ENCODE peak calls at places on chromosomes 11 and 22, in eight cellular contexts. N is Calu3; A is hypothalamus; R is HFFc6; H is esophagus squamous epithelium; Y is caudate nucleus; Q is activated CD8-positive, alpha-beta memory T cell treated with anti-CD3 and anti-CD28 coated beads for 24 hours; E is activated naive CD4-positive, alpha-beta T cell treated with anti-CD3 and anti-CD28 coated beads, Interleukin-2, amount 50 U/mL, for 16 hours. X is an unnamed sample.

GRCh38 chr11:10503217-10503616 is 37.8 kb downstream of the RNF141 start:
- DNase-seq in N (no peak), A (no peak), R (no peak), H (no peak), Y (no peak), Q (no peak), E (no peak), X (no peak)

GRCh38 chr11:59403546-59403945 is 22.7 kb downstream of the OR5A2 start:
- DNase-seq in N (no peak), A (no peak), R (no peak), H (no peak), Y (no peak), Q (no peak), E (no peak), X (no peak)

GRCh38 chr11:62880231-62880802 is 379 bp upstream of the SLC3A2 start:
- DNase-seq in N (peak; percentile 39), A (no peak), R (peak; percentile 82), H (no peak), Y (no peak), Q (no peak), E (peak; percentile 53), X (no peak)

GRCh38 chr11:6248248-6248647 is 9.4 kb downstream of the CNGA4 start:
- DNase-seq in N (no peak), A (no peak), R (no peak), H (no peak), Y (no peak), Q (no peak), E (no peak), X (no peak)

GRCh38 chr11:8094656-8095055 is 13.6 kb downstream of the TUB start:
- DNase-seq in N (no peak), A (no peak), R (no peak), H (no peak), Y (no peak), Q (no peak), E (no peak), X (no peak)

GRCh38 chr22:30309981-30310672 is 16.6 kb downstream of the TBC1D10A start:
- DNase-seq in N (no peak), A (no peak), R (no peak), H (no peak), Y (no peak), Q (no peak), E (no peak), X (no peak)

GRCh38 chr22:38850941-38851849 is 7.4 kb upstream of the NPTXR start:
- DNase-seq in N (no peak), A (no peak), R (peak; percentile 72), H (no peak), Y (no peak), Q (no peak), E (no peak), X (no peak)

GRCh38 chr11:11396290-11397042 is 43.4 kb upstream of the CSNK2A3 start:
- DNase-seq in N (no peak), A (no peak), R (peak; percentile 97), H (no peak), Y (no peak), Q (no peak), E (no peak), X (no peak)

GRCh38 chr11:66950113-66950535 is 8.1 kb downstream of the PC start:
- DNase-seq in N (peak; percentile 63), A (no peak), R (peak; percentile 92), H (no peak), Y (no peak), Q (no peak), E (no peak), X (no peak)

GRCh38 chr11:78985654-78986053 is 411.0 kb upstream of the NARS2 start:
- DNase-seq in N (no peak), A (no peak), R (no peak), H (no peak), Y (no peak), Q (no peak), E (no peak), X (no peak)

GRCh38 chr11:95996621-95997020 is 72.7 kb upstream of the MTMR2 start:
- DNase-seq in N (no peak), A (no peak), R (no peak), H (no peak), Y (no peak), Q (no peak), E (no peak), X (no peak)

GRCh38 chr11:60985991-60986915 is 14.8 kb downstream of the CD6 start:
- DNase-seq in N (peak; percentile 69), A (no peak), R (peak; percentile 40), H (no peak), Y (no peak), Q (peak; percentile 91), E (peak; percentile 89), X (no peak)

X was measured in type B pancreatic cell.